ENCODE peak calls at places on chromosomes 2 and 18, in five cellular contexts. N is CD4-positive, alpha-beta T cell; Q is AG10803; F is lower lobe of right lung; U is AG09319. M is an unnamed sample.

GRCh38 chr2:100178085-100178788 is 35.8 kb upstream of the AFF3 start:
- DNase-seq in Q (no peak), N (no peak), U (no peak), F (no peak), M (no peak)

GRCh38 chr18:66167829-66168463 is 417.1 kb downstream of the CDH7 start:
- DNase-seq in U (no peak), Q (no peak), N (no peak), F (no peak), M (no peak)

GRCh38 chr2:8628870-8629209 is 53.0 kb upstream of the ID2 start:
- DNase-seq in N (no peak), F (peak), U (no peak), Q (no peak), M (no peak)

GRCh38 chr2:101150306-101151140 is 659 bp downstream of the TBC1D8 start:
- DNase-seq in Q (no peak), N (no peak), F (peak), U (no peak), M (no peak)

GRCh38 chr2:113305146-113305545 is 26.4 kb upstream of the PAX8 start:
- DNase-seq in F (no peak), Q (no peak), U (no peak), N (no peak), M (no peak)

GRCh38 chr2:11314482-11314881 is 30.0 kb downstream of the ROCK2 start:
- DNase-seq in U (no peak), N (no peak), F (no peak), Q (peak), M (no peak)

GRCh38 chr2:216328347-216328746 is 43.9 kb downstream of the MARCHF4 start:
- DNase-seq in Q (no peak), U (no peak), F (no peak), N (no peak), M (no peak)

GRCh38 chr2:48018480-48018879 is 112.2 kb upstream of the FBXO11 start:
- DNase-seq in Q (no peak), F (no peak), N (no peak), U (no peak), M (no peak)

GRCh38 chr18:67385455-67385854 is 131.1 kb downstream of the DSEL start:
- DNase-seq in N (no peak), Q (no peak), U (no peak), F (no peak), M (no peak)

GRCh38 chr18:72808688-72809087 is 59.1 kb downstream of the NETO1 start:
- DNase-seq in N (no peak), F (no peak), U (no peak), Q (no peak), M (no peak)

GRCh38 chr2:152755029-152755428 is 36.6 kb downstream of the ARL6IP6 start:
- DNase-seq in F (no peak), U (no peak), N (no peak), Q (no peak), M (no peak)

GRCh38 chr18:59866551-59866950 is 33.2 kb upstream of the PMAIP1 start:
- DNase-seq in Q (no peak), U (no peak), N (no peak), F (no peak), M (no peak)

GRCh38 chr2:108579631-108580030 is 45.4 kb downstream of the LIMS1 start:
- DNase-seq in N (no peak), U (no peak), Q (peak), F (no peak), M (no peak)

GRCh38 chr2:24104110-24104650 is 19.0 kb downstream of the PFN4 start:
- DNase-seq in N (no peak), Q (no peak), U (no peak), F (no peak), M (no peak)

GRCh38 chr2:70515938-70516337 is 37.7 kb downstream of the TGFA start:
- DNase-seq in Q (peak), F (peak), N (no peak), U (no peak), M (no peak)

GRCh38 chr2:176518823-176519222 is 249.6 kb downstream of the MTX2 start:
- DNase-seq in N (no peak), U (no peak), Q (no peak), F (no peak), M (no peak)

GRCh38 chr18:62637807-62638687 is 77.3 kb upstream of the PHLPP1 start:
- DNase-seq in N (peak), U (no peak), Q (no peak), F (no peak), M (no peak)
- TF ChIP-seq CTCF in N (peak), U (peak), Q (peak), F (peak), M (peak)

GRCh38 chr2:119756837-119757236 is 2.9 kb upstream of the PTPN4 start:
- DNase-seq in U (peak), Q (peak), F (no peak), N (no peak), M (no peak)
- TF ChIP-seq CTCF in U (no peak), Q (no peak), F (no peak), N (no peak), M (no peak)

DNA sequence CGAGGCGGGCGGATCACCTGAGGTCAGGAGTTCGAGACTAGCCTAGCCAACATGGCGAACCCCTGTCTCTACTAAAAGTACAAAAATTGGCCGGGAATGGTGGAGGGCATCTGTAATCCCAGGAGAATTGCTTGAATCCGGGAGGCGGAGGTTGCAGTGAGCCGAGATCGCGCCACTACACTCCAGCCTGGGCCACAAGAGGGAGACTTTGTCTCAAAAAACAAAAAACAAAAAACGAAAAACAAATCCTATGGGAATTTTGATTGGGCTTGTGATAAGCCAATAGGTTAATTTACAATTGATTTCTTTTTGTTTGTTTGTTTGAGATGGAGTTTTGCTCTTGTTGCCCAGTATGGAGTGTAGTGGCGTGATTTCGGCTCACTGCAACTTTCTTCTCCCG is 24.2 kb upstream of the TOGARAM2 start:
- DNase-seq in Q (peak), N (no peak), U (no peak), F (no peak), M (no peak)
- TF ChIP-seq CTCF in Q (peak), N (no peak), U (peak), F (peak), M (peak)

DNA sequence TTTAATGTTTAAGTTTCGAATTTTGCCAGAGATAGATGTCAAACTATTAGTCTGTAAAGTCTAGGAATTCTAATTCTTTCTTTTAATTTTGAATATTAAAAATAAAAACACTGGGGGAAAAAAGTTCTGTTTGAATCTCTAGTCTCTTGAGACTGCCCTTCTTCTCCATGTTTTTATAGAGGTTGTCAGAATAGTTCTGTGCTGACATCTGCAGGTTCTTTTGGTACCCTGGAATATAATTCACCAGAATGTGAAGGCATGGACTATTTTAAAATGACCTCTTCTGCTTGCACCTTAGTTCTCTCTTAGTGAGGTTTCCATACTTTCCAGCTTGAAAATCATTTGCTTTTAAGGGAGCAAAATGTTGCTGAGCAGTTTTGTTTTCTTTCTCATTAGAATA is 121.0 kb upstream of the MSTN start:
- DNase-seq in F (no peak), U (no peak), N (no peak), Q (no peak), M (no peak)
- TF ChIP-seq CTCF in F (no peak), U (no peak), N (no peak), Q (no peak), M (peak)

GRCh38 chr18:50875966-50876536 is 2.9 kb upstream of the ME2 start:
- DNase-seq in N (no peak), Q (no peak), U (no peak), F (no peak), M (no peak)

GRCh38 chr18:50880108-50880465 is 1.2 kb downstream of the ME2 start:
- DNase-seq in U (no peak), F (no peak), N (no peak), Q (no peak), M (no peak)

GRCh38 chr18:50878345-50879301 is at the start of gene ME2:
- DNase-seq in U (peak), F (peak), Q (peak), N (peak), M (peak)

GRCh38 chr18:50877545-50878265 is 1.2 kb upstream of the ME2 start:
- DNase-seq in Q (no peak), N (no peak), F (no peak), U (no peak), M (no peak)

DNA sequence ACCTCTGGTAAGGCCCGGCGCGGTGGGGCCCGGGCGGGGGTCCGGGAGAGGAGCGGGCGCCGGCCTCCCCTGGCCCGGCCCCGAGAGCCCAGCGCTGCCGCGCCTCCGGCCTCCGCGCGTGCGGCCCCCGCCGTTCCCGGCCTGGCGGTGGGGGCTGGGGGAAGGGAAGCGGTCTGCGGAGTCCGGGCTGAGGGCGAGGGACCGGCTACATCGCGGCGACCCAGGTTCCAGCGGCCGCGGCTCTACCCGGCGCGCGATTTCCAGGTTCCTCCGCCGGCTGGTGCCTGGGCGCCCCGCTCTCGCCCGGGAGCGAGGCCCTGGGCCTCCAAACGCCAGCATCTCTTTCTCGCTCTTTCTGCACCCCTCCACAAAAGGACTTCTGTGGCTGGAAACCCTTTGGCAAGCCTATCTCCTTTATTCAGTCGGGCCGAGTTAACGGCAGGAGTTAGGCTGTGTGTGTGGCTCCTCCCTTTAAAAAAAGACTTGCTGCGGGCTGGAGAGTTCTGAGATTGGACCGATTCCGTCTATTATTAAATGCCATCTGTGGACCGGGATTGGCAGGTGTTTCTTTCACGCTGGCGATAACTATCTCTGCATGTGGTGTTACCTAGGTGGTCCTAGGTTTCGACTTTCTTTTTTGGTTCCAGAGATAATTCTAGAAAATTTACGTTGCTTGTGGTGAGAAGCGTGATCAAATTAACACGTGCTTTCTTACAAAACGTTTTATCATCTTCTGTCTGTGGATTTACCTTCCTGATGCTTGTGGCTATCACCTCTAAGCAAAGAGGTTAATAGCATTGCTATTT is 587 bp downstream of the ME2 start:
- DNase-seq in N (peak), F (peak), U (no peak), Q (peak), M (no peak)
- TF ChIP-seq CTCF in N (no peak), F (no peak), U (no peak), Q (no peak), M (no peak)

GRCh38 chr2:86025976-86026743 is 79.5 kb downstream of the POLR1A start:
- DNase-seq in U (no peak), N (no peak), Q (no peak), F (no peak), M (peak)

GRCh38 chr2:86027913-86028762 is 77.5 kb downstream of the POLR1A start:
- DNase-seq in Q (no peak), N (no peak), U (no peak), F (no peak), M (peak)

GRCh38 chr2:86027196-86027912 is 78.3 kb downstream of the POLR1A start:
- DNase-seq in N (no peak), U (no peak), Q (no peak), F (no peak), M (peak)

GRCh38 chr2:86025229-86025820 is 80.4 kb downstream of the POLR1A start:
- DNase-seq in Q (peak), U (no peak), F (no peak), N (no peak), M (peak)

GRCh38 chr2:86026744-86027065 is 79.0 kb downstream of the POLR1A start:
- DNase-seq in Q (no peak), U (no peak), F (no peak), N (no peak), M (peak)
- TF ChIP-seq CTCF in Q (no peak), U (no peak), F (no peak), N (no peak), M (no peak)